ENCODE peak calls at places on chromosomes 12 and 14, in five cellular contexts. One of them, this sample, is unnamed.

GRCh38 chr12:24396266-24396665 is 446.8 kb upstream of the SOX5 start:
- DNase-seq in ascending aorta: no peak
- DNase-seq in astrocyte: no peak
- DNase-seq in suprapubic skin: no peak
- DNase-seq in AG09309: no peak
- DNase-seq in this sample: no peak

GRCh38 chr12:120104924-120105323 is 11.6 kb downstream of the RAB35 start:
- DNase-seq in ascending aorta: no peak
- DNase-seq in astrocyte: no peak
- DNase-seq in suprapubic skin: no peak
- DNase-seq in AG09309: no peak
- DNase-seq in this sample: no peak

GRCh38 chr14:71060274-71060673 is 153.0 kb downstream of the PCNX1 start:
- DNase-seq in AG09309: no peak
- DNase-seq in ascending aorta: no peak
- DNase-seq in astrocyte: no peak
- DNase-seq in suprapubic skin: no peak
- DNase-seq in this sample: no peak

GRCh38 chr12:43102506-43103269 is 449.3 kb downstream of the ADAMTS20 start:
- DNase-seq in astrocyte: no peak
- DNase-seq in ascending aorta: no peak
- DNase-seq in suprapubic skin: no peak
- DNase-seq in AG09309: no peak
- DNase-seq in this sample: no peak

GRCh38 chr14:63544641-63545234 is 1.6 kb upstream of the PPP2R5E start:
- DNase-seq in suprapubic skin: no peak
- DNase-seq in astrocyte: no peak
- DNase-seq in ascending aorta: no peak
- DNase-seq in AG09309: no peak
- DNase-seq in this sample: no peak

GRCh38 chr12:48818831-48819590 is 715 bp downstream of the CACNB3 start:
- DNase-seq in ascending aorta: no peak
- DNase-seq in astrocyte: no peak
- DNase-seq in suprapubic skin: no peak
- DNase-seq in AG09309: no peak
- DNase-seq in this sample: no peak

GRCh38 chr12:108457006-108457733 is 57.9 kb upstream of the FICD start:
- DNase-seq in AG09309: peak; percentile 28
- DNase-seq in astrocyte: peak; percentile 13
- DNase-seq in ascending aorta: no peak
- DNase-seq in suprapubic skin: no peak
- DNase-seq in this sample: no peak

GRCh38 chr14:23537351-23538048 is 14.1 kb downstream of the ZFHX2 start:
- DNase-seq in astrocyte: no peak
- DNase-seq in AG09309: no peak
- DNase-seq in suprapubic skin: no peak
- DNase-seq in ascending aorta: no peak
- DNase-seq in this sample: no peak

GRCh38 chr12:3097836-3098235 is 20.7 kb downstream of the TSPAN9 start:
- DNase-seq in suprapubic skin: no peak
- DNase-seq in AG09309: no peak
- DNase-seq in ascending aorta: no peak
- DNase-seq in astrocyte: no peak
- DNase-seq in this sample: no peak

GRCh38 chr14:97602438-97603117 is 805.4 kb downstream of the VRK1 start:
- DNase-seq in suprapubic skin: no peak
- DNase-seq in AG09309: no peak
- DNase-seq in astrocyte: no peak
- DNase-seq in ascending aorta: no peak
- DNase-seq in this sample: no peak

GRCh38 chr12:52643233-52644077 is 8.6 kb downstream of the KRT2 start:
- DNase-seq in AG09309: no peak
- DNase-seq in ascending aorta: no peak
- DNase-seq in suprapubic skin: no peak
- DNase-seq in astrocyte: no peak
- DNase-seq in this sample: peak; percentile 73

GRCh38 chr12:127559349-127560040 is 707.5 kb upstream of the TMEM132C start:
- DNase-seq in ascending aorta: peak; percentile 65
- DNase-seq in astrocyte: peak; percentile 99
- DNase-seq in suprapubic skin: no peak
- DNase-seq in AG09309: peak; percentile 98
- DNase-seq in this sample: no peak

GRCh38 chr14:72700338-72701231 is 193.3 kb downstream of the DPF3 start:
- DNase-seq in AG09309: no peak
- DNase-seq in suprapubic skin: no peak
- DNase-seq in astrocyte: no peak
- DNase-seq in ascending aorta: no peak
- DNase-seq in this sample: no peak

GRCh38 chr12:71846322-71846940 is 6.9 kb downstream of the TBC1D15 start:
- DNase-seq in AG09309: no peak
- DNase-seq in astrocyte: peak; percentile 6
- DNase-seq in suprapubic skin: no peak
- DNase-seq in ascending aorta: no peak
- DNase-seq in this sample: no peak

GRCh38 chr12:105713901-105714300 is 383.4 kb downstream of the C12orf75 start:
- DNase-seq in astrocyte: no peak
- DNase-seq in AG09309: no peak
- DNase-seq in suprapubic skin: no peak
- DNase-seq in ascending aorta: no peak
- DNase-seq in this sample: no peak

GRCh38 chr12:33588082-33588712 is 148.6 kb upstream of the SYT10 start:
- DNase-seq in ascending aorta: no peak
- DNase-seq in AG09309: no peak
- DNase-seq in suprapubic skin: no peak
- DNase-seq in astrocyte: peak; percentile 79
- DNase-seq in this sample: no peak

GRCh38 chr14:72638021-72638420 is 255.9 kb downstream of the DPF3 start:
- DNase-seq in ascending aorta: no peak
- DNase-seq in AG09309: peak; percentile 72
- DNase-seq in astrocyte: peak; percentile 85
- DNase-seq in suprapubic skin: no peak
- DNase-seq in this sample: peak; percentile 10

GRCh38 chr14:70957710-70958109 is 50.5 kb downstream of the PCNX1 start:
- DNase-seq in astrocyte: no peak
- DNase-seq in suprapubic skin: no peak
- DNase-seq in ascending aorta: no peak
- DNase-seq in AG09309: no peak
- DNase-seq in this sample: no peak

GRCh38 chr14:91027556-91027955 is 32.9 kb downstream of the RPS6KA5 start:
- DNase-seq in AG09309: no peak
- DNase-seq in astrocyte: no peak
- DNase-seq in suprapubic skin: no peak
- DNase-seq in ascending aorta: no peak
- DNase-seq in this sample: no peak

GRCh38 chr12:105343836-105344235 is 13.3 kb downstream of the C12orf75 start:
- DNase-seq in suprapubic skin: no peak
- DNase-seq in AG09309: no peak
- DNase-seq in astrocyte: no peak
- DNase-seq in ascending aorta: no peak
- DNase-seq in this sample: no peak

GRCh38 chr12:18946106-18946505 is 183.4 kb upstream of the PLEKHA5 start:
- DNase-seq in AG09309: no peak
- DNase-seq in suprapubic skin: no peak
- DNase-seq in ascending aorta: no peak
- DNase-seq in astrocyte: no peak
- DNase-seq in this sample: no peak

GRCh38 chr12:6647083-6647604 is at the start of gene ACRBP:
- DNase-seq in suprapubic skin: no peak
- DNase-seq in astrocyte: peak; percentile 35
- DNase-seq in ascending aorta: peak; percentile 85
- DNase-seq in AG09309: no peak
- DNase-seq in this sample: no peak

GRCh38 chr14:60488175-60488574 is 2.3 kb upstream of the C14orf39 start:
- DNase-seq in ascending aorta: no peak
- DNase-seq in suprapubic skin: no peak
- DNase-seq in AG09309: no peak
- DNase-seq in astrocyte: no peak
- DNase-seq in this sample: no peak

GRCh38 chr12:69036533-69036932 is 103.6 kb upstream of the CPM start:
- DNase-seq in AG09309: no peak
- DNase-seq in suprapubic skin: no peak
- DNase-seq in astrocyte: no peak
- DNase-seq in ascending aorta: no peak
- DNase-seq in this sample: no peak

GRCh38 chr14:106051790-106052189 is 525.4 kb downstream of the TMEM121 start:
- DNase-seq in astrocyte: no peak
- DNase-seq in ascending aorta: no peak
- DNase-seq in suprapubic skin: no peak
- DNase-seq in AG09309: no peak
- DNase-seq in this sample: no peak

GRCh38 chr14:64438181-64438839 is 27.0 kb upstream of the AKAP5 start:
- DNase-seq in suprapubic skin: no peak
- DNase-seq in ascending aorta: peak; percentile 70
- DNase-seq in AG09309: peak; percentile 78
- DNase-seq in astrocyte: peak; percentile 94
- DNase-seq in this sample: no peak

GRCh38 chr12:80142640-80143039 is 43.3 kb downstream of the OTOGL start:
- DNase-seq in ascending aorta: no peak
- DNase-seq in suprapubic skin: no peak
- DNase-seq in AG09309: no peak
- DNase-seq in astrocyte: no peak
- DNase-seq in this sample: no peak

GRCh38 chr12:112861284-112861683 is 45.5 kb upstream of the OAS1 start:
- DNase-seq in astrocyte: no peak
- DNase-seq in suprapubic skin: no peak
- DNase-seq in AG09309: no peak
- DNase-seq in ascending aorta: no peak
- DNase-seq in this sample: no peak

GRCh38 chr14:105843444-105844046 is 317.2 kb downstream of the TMEM121 start:
- DNase-seq in AG09309: no peak
- DNase-seq in ascending aorta: peak; percentile 55
- DNase-seq in suprapubic skin: peak; percentile 50
- DNase-seq in astrocyte: no peak
- DNase-seq in this sample: no peak

GRCh38 chr12:10362325-10362724 is 27.5 kb downstream of the KLRK1 start:
- DNase-seq in suprapubic skin: no peak
- DNase-seq in astrocyte: no peak
- DNase-seq in AG09309: no peak
- DNase-seq in ascending aorta: no peak
- DNase-seq in this sample: no peak

GRCh38 chr14:30165255-30165654 is 237.6 kb upstream of the PRKD1 start:
- DNase-seq in ascending aorta: no peak
- DNase-seq in astrocyte: no peak
- DNase-seq in AG09309: no peak
- DNase-seq in suprapubic skin: no peak
- DNase-seq in this sample: no peak

GRCh38 chr14:102931580-102932285 is 9.3 kb downstream of the AMN start:
- DNase-seq in AG09309: no peak
- DNase-seq in ascending aorta: no peak
- DNase-seq in astrocyte: no peak
- DNase-seq in suprapubic skin: no peak
- DNase-seq in this sample: no peak

GRCh38 chr12:116880817-116881324 is 370 bp downstream of the HRK start:
- DNase-seq in ascending aorta: no peak
- DNase-seq in AG09309: no peak
- DNase-seq in suprapubic skin: no peak
- DNase-seq in astrocyte: peak; percentile 38
- DNase-seq in this sample: no peak

GRCh38 chr12:33439587-33440011 is at the start of gene SYT10:
- DNase-seq in AG09309: no peak
- DNase-seq in suprapubic skin: no peak
- DNase-seq in astrocyte: peak; percentile 9
- DNase-seq in ascending aorta: no peak
- DNase-seq in this sample: no peak

GRCh38 chr14:75113932-75114539 is 12.8 kb downstream of the NEK9 start:
- DNase-seq in AG09309: no peak
- DNase-seq in suprapubic skin: no peak
- DNase-seq in astrocyte: no peak
- DNase-seq in ascending aorta: no peak
- DNase-seq in this sample: no peak

GRCh38 chr14:54803926-54804719 is 98.5 kb downstream of the GCH1 start:
- DNase-seq in ascending aorta: no peak
- DNase-seq in suprapubic skin: no peak
- DNase-seq in astrocyte: no peak
- DNase-seq in AG09309: no peak
- DNase-seq in this sample: peak; percentile 72

GRCh38 chr12:70418101-70418500 is 52.0 kb downstream of the KCNMB4 start:
- DNase-seq in AG09309: peak; percentile 2
- DNase-seq in astrocyte: peak; percentile 34
- DNase-seq in ascending aorta: no peak
- DNase-seq in suprapubic skin: no peak
- DNase-seq in this sample: no peak

GRCh38 chr12:22924391-22924790 is 299.4 kb downstream of the ETNK1 start:
- DNase-seq in AG09309: no peak
- DNase-seq in suprapubic skin: no peak
- DNase-seq in ascending aorta: no peak
- DNase-seq in astrocyte: no peak
- DNase-seq in this sample: no peak
- TF ChIP-seq CTCF in AG09309: no peak
- TF ChIP-seq CTCF in suprapubic skin: no peak
- TF ChIP-seq CTCF in ascending aorta: no peak
- TF ChIP-seq CTCF in astrocyte: no peak
- TF ChIP-seq CTCF in this sample: no peak

GRCh38 chr12:94725375-94726168 is 75.2 kb upstream of the TMCC3 start:
- DNase-seq in astrocyte: peak; percentile 20
- DNase-seq in suprapubic skin: no peak
- DNase-seq in ascending aorta: no peak
- DNase-seq in AG09309: peak; percentile 18
- DNase-seq in this sample: no peak
- TF ChIP-seq CTCF in astrocyte: peak; percentile 41
- TF ChIP-seq CTCF in suprapubic skin: peak; percentile 22
- TF ChIP-seq CTCF in ascending aorta: peak; percentile 20
- TF ChIP-seq CTCF in AG09309: peak; percentile 48
- TF ChIP-seq CTCF in this sample: peak; percentile 31

GRCh38 chr14:104695660-104696000 is 6.2 kb downstream of the INF2 start:
- DNase-seq in astrocyte: no peak
- DNase-seq in suprapubic skin: no peak
- DNase-seq in ascending aorta: no peak
- DNase-seq in AG09309: no peak
- DNase-seq in this sample: no peak
- TF ChIP-seq CTCF in astrocyte: no peak
- TF ChIP-seq CTCF in suprapubic skin: no peak
- TF ChIP-seq CTCF in ascending aorta: no peak
- TF ChIP-seq CTCF in AG09309: no peak
- TF ChIP-seq CTCF in this sample: no peak

GRCh38 chr14:95681153-95681552 is 5.1 kb upstream of the TCL1B start:
- DNase-seq in ascending aorta: no peak
- DNase-seq in AG09309: no peak
- DNase-seq in astrocyte: no peak
- DNase-seq in suprapubic skin: peak; percentile 18
- DNase-seq in this sample: no peak

GRCh38 chr14:95685978-95686922 is at the start of gene TCL1B:
- DNase-seq in suprapubic skin: peak; percentile 69
- DNase-seq in ascending aorta: no peak
- DNase-seq in astrocyte: no peak
- DNase-seq in AG09309: no peak
- DNase-seq in this sample: no peak

GRCh38 chr14:95679995-95680735 is 6.1 kb upstream of the TCL1B start:
- DNase-seq in astrocyte: no peak
- DNase-seq in AG09309: no peak
- DNase-seq in suprapubic skin: peak; percentile 32
- DNase-seq in ascending aorta: no peak
- DNase-seq in this sample: no peak

GRCh38 chr14:95686935-95687334 is 709 bp downstream of the TCL1B start:
- DNase-seq in suprapubic skin: no peak
- DNase-seq in astrocyte: no peak
- DNase-seq in ascending aorta: no peak
- DNase-seq in AG09309: no peak
- DNase-seq in this sample: no peak

GRCh38 chr14:95683793-95684192 is 2.4 kb upstream of the TCL1B start:
- DNase-seq in astrocyte: no peak
- DNase-seq in suprapubic skin: peak; percentile 72
- DNase-seq in ascending aorta: peak; percentile 50
- DNase-seq in AG09309: no peak
- DNase-seq in this sample: no peak
- TF ChIP-seq CTCF in astrocyte: no peak
- TF ChIP-seq CTCF in suprapubic skin: peak; percentile 53
- TF ChIP-seq CTCF in ascending aorta: peak; percentile 16
- TF ChIP-seq CTCF in AG09309: peak; percentile 32
- TF ChIP-seq CTCF in this sample: peak; percentile 18